ENCODE peak calls at places on chromosomes 7 and 10, in four cellular contexts. One of them, this sample, is unnamed.

GRCh38 chr10:45135836-45136235 is 135.1 kb downstream of the ZNF22 start:
- DNase-seq in lower lobe of right lung: no peak
- DNase-seq in T follicular helper cell: no peak
- DNase-seq in COLO829: no peak
- DNase-seq in this sample: no peak

GRCh38 chr10:43384252-43385221 is 13.1 kb downstream of the FXYD4 start:
- DNase-seq in lower lobe of right lung: no peak
- DNase-seq in T follicular helper cell: no peak
- DNase-seq in COLO829: no peak
- DNase-seq in this sample: no peak

GRCh38 chr7:24812313-24812945 is 55.2 kb upstream of the GSDME start:
- DNase-seq in lower lobe of right lung: peak; percentile 56
- DNase-seq in T follicular helper cell: peak; percentile 15
- DNase-seq in COLO829: peak; percentile 68
- DNase-seq in this sample: peak; percentile 58

GRCh38 chr10:132231656-132232552 is 45.2 kb downstream of the DPYSL4 start:
- DNase-seq in lower lobe of right lung: peak; percentile 55
- DNase-seq in T follicular helper cell: no peak
- DNase-seq in COLO829: no peak
- DNase-seq in this sample: no peak

GRCh38 chr10:118626953-118627352 is 31.5 kb upstream of the PRLHR start:
- DNase-seq in lower lobe of right lung: no peak
- DNase-seq in T follicular helper cell: no peak
- DNase-seq in COLO829: no peak
- DNase-seq in this sample: no peak

GRCh38 chr10:123398180-123398591 is 244.0 kb downstream of the BUB3 start:
- DNase-seq in lower lobe of right lung: no peak
- DNase-seq in T follicular helper cell: no peak
- DNase-seq in COLO829: no peak
- DNase-seq in this sample: no peak

GRCh38 chr7:28666144-28666543 is 253.8 kb downstream of the CREB5 start:
- DNase-seq in lower lobe of right lung: no peak
- DNase-seq in T follicular helper cell: no peak
- DNase-seq in COLO829: no peak
- DNase-seq in this sample: no peak

GRCh38 chr10:132450825-132451505 is 54.0 kb downstream of the PWWP2B start:
- DNase-seq in lower lobe of right lung: peak; percentile 46
- DNase-seq in T follicular helper cell: no peak
- DNase-seq in COLO829: no peak
- DNase-seq in this sample: no peak

GRCh38 chr10:30046476-30046875 is 12.9 kb downstream of the JCAD start:
- DNase-seq in lower lobe of right lung: no peak
- DNase-seq in T follicular helper cell: no peak
- DNase-seq in COLO829: no peak
- DNase-seq in this sample: no peak

GRCh38 chr7:37921340-37921805 is 933 bp downstream of the EPDR1 start:
- DNase-seq in lower lobe of right lung: peak; percentile 57
- DNase-seq in T follicular helper cell: no peak
- DNase-seq in COLO829: no peak
- DNase-seq in this sample: peak; percentile 60

GRCh38 chr10:71134732-71135211 is 77.6 kb upstream of the UNC5B start:
- DNase-seq in lower lobe of right lung: no peak
- DNase-seq in T follicular helper cell: no peak
- DNase-seq in COLO829: no peak
- DNase-seq in this sample: no peak

GRCh38 chr7:40784176-40784575 is 649.4 kb downstream of the SUGCT start:
- DNase-seq in lower lobe of right lung: no peak
- DNase-seq in T follicular helper cell: no peak
- DNase-seq in COLO829: no peak
- DNase-seq in this sample: no peak

GRCh38 chr10:5449823-5450222 is 37.5 kb downstream of the NET1 start:
- DNase-seq in lower lobe of right lung: no peak
- DNase-seq in T follicular helper cell: no peak
- DNase-seq in COLO829: peak; percentile 66
- DNase-seq in this sample: peak; percentile 87

GRCh38 chr10:23525406-23525805 is 86.5 kb downstream of the OTUD1 start:
- DNase-seq in lower lobe of right lung: no peak
- DNase-seq in T follicular helper cell: no peak
- DNase-seq in COLO829: no peak
- DNase-seq in this sample: peak; percentile 32

GRCh38 chr10:25933653-25934608 is at the start of gene MYO3A:
- DNase-seq in lower lobe of right lung: no peak
- DNase-seq in T follicular helper cell: no peak
- DNase-seq in COLO829: no peak
- DNase-seq in this sample: no peak

GRCh38 chr10:60430836-60431597 is 41.3 kb upstream of the ANK3 start:
- DNase-seq in lower lobe of right lung: no peak
- DNase-seq in T follicular helper cell: no peak
- DNase-seq in COLO829: no peak
- DNase-seq in this sample: no peak

GRCh38 chr10:116741391-116742351 is 695 bp downstream of the HSPA12A start:
- DNase-seq in lower lobe of right lung: no peak
- DNase-seq in T follicular helper cell: no peak
- DNase-seq in COLO829: no peak
- DNase-seq in this sample: no peak

GRCh38 chr7:131529179-131529578 is 27.2 kb downstream of the PODXL start:
- DNase-seq in lower lobe of right lung: no peak
- DNase-seq in T follicular helper cell: no peak
- DNase-seq in COLO829: no peak
- DNase-seq in this sample: no peak

GRCh38 chr10:11936389-11937152 is 106.0 kb downstream of the UPF2 start:
- DNase-seq in lower lobe of right lung: no peak
- DNase-seq in T follicular helper cell: no peak
- DNase-seq in COLO829: no peak
- DNase-seq in this sample: no peak

GRCh38 chr7:71271203-71271602 is 139.3 kb downstream of the GALNT17 start:
- DNase-seq in lower lobe of right lung: no peak
- DNase-seq in T follicular helper cell: no peak
- DNase-seq in COLO829: no peak
- DNase-seq in this sample: no peak

GRCh38 chr10:70455213-70455630 is 13.7 kb upstream of the NODAL start:
- DNase-seq in lower lobe of right lung: no peak
- DNase-seq in T follicular helper cell: no peak
- DNase-seq in COLO829: no peak
- DNase-seq in this sample: no peak

GRCh38 chr7:102248456-102249395 is 37.9 kb upstream of the SH2B2 start:
- DNase-seq in lower lobe of right lung: no peak
- DNase-seq in T follicular helper cell: no peak
- DNase-seq in COLO829: no peak
- DNase-seq in this sample: no peak

GRCh38 chr10:66780796-66781195 is 145.0 kb upstream of the LRRTM3 start:
- DNase-seq in lower lobe of right lung: no peak
- DNase-seq in T follicular helper cell: no peak
- DNase-seq in COLO829: no peak
- DNase-seq in this sample: no peak

GRCh38 chr7:105652359-105652993 is 71.2 kb upstream of the EFCAB10 start:
- DNase-seq in lower lobe of right lung: peak; percentile 79
- DNase-seq in T follicular helper cell: peak; percentile 49
- DNase-seq in COLO829: peak; percentile 84
- DNase-seq in this sample: peak; percentile 83

GRCh38 chr10:115989621-115990020 is 283.4 kb downstream of the GFRA1 start:
- DNase-seq in lower lobe of right lung: no peak
- DNase-seq in T follicular helper cell: no peak
- DNase-seq in COLO829: no peak
- DNase-seq in this sample: peak; percentile 58

GRCh38 chr7:34048445-34048844 is 143.1 kb downstream of the BMPER start:
- DNase-seq in lower lobe of right lung: no peak
- DNase-seq in T follicular helper cell: no peak
- DNase-seq in COLO829: no peak
- DNase-seq in this sample: no peak

GRCh38 chr7:3301831-3302618 is 973 bp downstream of the SDK1 start:
- DNase-seq in lower lobe of right lung: no peak
- DNase-seq in T follicular helper cell: no peak
- DNase-seq in COLO829: no peak
- DNase-seq in this sample: peak; percentile 38

This sample was measured in choroid plexus epithelial cell.